ENCODE peak calls at places on chromosomes 12 and 14, in seven cellular contexts. O, M, U, F, G, D and K are unnamed samples.

GRCh38 chr14:52703225-52703624 is 3.8 kb upstream of the PSMC6 start:
- DNase-seq in O (no peak), M (no peak), U (peak; percentile 98), F (no peak), G (no peak), D (peak; percentile 98), K (peak; percentile 30)

GRCh38 chr12:124909831-124910560 is 4.5 kb downstream of the UBC start:
- DNase-seq in O (no peak), M (no peak), U (peak; percentile 37), F (no peak), G (no peak), D (peak; percentile 48), K (no peak)

GRCh38 chr12:116808113-116808786 is 70.1 kb downstream of the RNFT2 start:
- DNase-seq in O (no peak), M (no peak), U (no peak), F (no peak), G (no peak), D (no peak), K (no peak)

GRCh38 chr12:46224401-46224800 is 44.4 kb downstream of the SLC38A1 start:
- DNase-seq in O (no peak), M (no peak), U (peak; percentile 79), F (no peak), G (no peak), D (peak; percentile 39), K (no peak)

GRCh38 chr12:124379938-124380754 is 85.3 kb downstream of the RFLNA start:
- DNase-seq in O (no peak), M (peak; percentile 78), U (peak; percentile 90), F (peak; percentile 73), G (no peak), D (peak; percentile 89), K (no peak)

GRCh38 chr12:106170285-106170684 is 31.5 kb upstream of the NUAK1 start:
- DNase-seq in O (no peak), M (no peak), U (peak; percentile 71), F (no peak), G (no peak), D (peak; percentile 55), K (no peak)

GRCh38 chr14:77212933-77213656 is 31.5 kb downstream of the TMEM63C start:
- DNase-seq in O (peak; percentile 81), M (no peak), U (peak; percentile 25), F (peak; percentile 70), G (no peak), D (no peak), K (peak; percentile 43)

GRCh38 chr14:74462993-74463392 is 30.1 kb downstream of the NPC2 start:
- DNase-seq in O (no peak), M (no peak), U (no peak), F (no peak), G (no peak), D (no peak), K (no peak)

GRCh38 chr14:89845346-89845745 is 109.2 kb downstream of the EFCAB11 start:
- DNase-seq in O (peak; percentile 40), M (no peak), U (peak; percentile 85), F (no peak), G (no peak), D (peak; percentile 100), K (no peak)

GRCh38 chr14:84197704-84198103 is 1332.2 kb upstream of the FLRT2 start:
- DNase-seq in O (no peak), M (no peak), U (no peak), F (no peak), G (no peak), D (no peak), K (no peak)

GRCh38 chr14:100438678-100439592 is 115.8 kb downstream of the SLC25A47 start:
- DNase-seq in O (no peak), M (no peak), U (peak; percentile 50), F (no peak), G (no peak), D (peak; percentile 89), K (no peak)

GRCh38 chr14:99807413-99808132 is 14.4 kb downstream of the EML1 start:
- DNase-seq in O (peak; percentile 14), M (no peak), U (peak; percentile 74), F (no peak), G (no peak), D (no peak), K (no peak)

GRCh38 chr14:104322531-104323466 is 184.4 kb downstream of the KIF26A start:
- DNase-seq in O (no peak), M (no peak), U (no peak), F (no peak), G (no peak), D (no peak), K (no peak)

GRCh38 chr12:47935196-47935595 is 28.2 kb upstream of the TMEM106C start:
- DNase-seq in O (no peak), M (peak; percentile 54), U (peak; percentile 91), F (no peak), G (no peak), D (peak; percentile 82), K (no peak)
- H3K4me1 ChIP-seq in O (peaks cover 20% of the 10 kb centered on the region), M (no peaks in the 10 kb centered on the region), U (peaks cover 5% of the 10 kb centered on the region), F (peaks cover 5% of the 10 kb centered on the region), G (no peaks in the 10 kb centered on the region), D (peaks cover 8% of the 10 kb centered on the region), K (no peaks in the 10 kb centered on the region)

GRCh38 chr12:96295532-96296160 is 101.5 kb downstream of the ELK3 start:
- DNase-seq in O (no peak), M (no peak), U (no peak), F (no peak), G (no peak), D (no peak), K (no peak)
- H3K4me1 ChIP-seq in O (no peaks in the 10 kb centered on the region), M (no peaks in the 10 kb centered on the region), U (no peaks in the 10 kb centered on the region), F (no peaks in the 10 kb centered on the region), G (peaks cover 14% of the 10 kb centered on the region), D (peaks cover 2% of the 10 kb centered on the region), K (no peaks in the 10 kb centered on the region)

GRCh38 chr14:32470161-32470705 is 141.1 kb downstream of the AKAP6 start:
- DNase-seq in O (no peak), M (no peak), U (no peak), F (no peak), G (no peak), D (peak; percentile 54), K (no peak)

GRCh38 chr14:32471183-32471582 is 142.1 kb downstream of the AKAP6 start:
- DNase-seq in O (no peak), M (no peak), U (no peak), F (no peak), G (no peak), D (no peak), K (no peak)

GRCh38 chr14:32473476-32473875 is 144.4 kb downstream of the AKAP6 start:
- DNase-seq in O (peak; percentile 82), M (peak; percentile 66), U (peak; percentile 71), F (no peak), G (no peak), D (no peak), K (no peak)

GRCh38 chr14:32472081-32472480 is 143.0 kb downstream of the AKAP6 start:
- DNase-seq in O (no peak), M (no peak), U (no peak), F (no peak), G (no peak), D (no peak), K (no peak)

DNA sequence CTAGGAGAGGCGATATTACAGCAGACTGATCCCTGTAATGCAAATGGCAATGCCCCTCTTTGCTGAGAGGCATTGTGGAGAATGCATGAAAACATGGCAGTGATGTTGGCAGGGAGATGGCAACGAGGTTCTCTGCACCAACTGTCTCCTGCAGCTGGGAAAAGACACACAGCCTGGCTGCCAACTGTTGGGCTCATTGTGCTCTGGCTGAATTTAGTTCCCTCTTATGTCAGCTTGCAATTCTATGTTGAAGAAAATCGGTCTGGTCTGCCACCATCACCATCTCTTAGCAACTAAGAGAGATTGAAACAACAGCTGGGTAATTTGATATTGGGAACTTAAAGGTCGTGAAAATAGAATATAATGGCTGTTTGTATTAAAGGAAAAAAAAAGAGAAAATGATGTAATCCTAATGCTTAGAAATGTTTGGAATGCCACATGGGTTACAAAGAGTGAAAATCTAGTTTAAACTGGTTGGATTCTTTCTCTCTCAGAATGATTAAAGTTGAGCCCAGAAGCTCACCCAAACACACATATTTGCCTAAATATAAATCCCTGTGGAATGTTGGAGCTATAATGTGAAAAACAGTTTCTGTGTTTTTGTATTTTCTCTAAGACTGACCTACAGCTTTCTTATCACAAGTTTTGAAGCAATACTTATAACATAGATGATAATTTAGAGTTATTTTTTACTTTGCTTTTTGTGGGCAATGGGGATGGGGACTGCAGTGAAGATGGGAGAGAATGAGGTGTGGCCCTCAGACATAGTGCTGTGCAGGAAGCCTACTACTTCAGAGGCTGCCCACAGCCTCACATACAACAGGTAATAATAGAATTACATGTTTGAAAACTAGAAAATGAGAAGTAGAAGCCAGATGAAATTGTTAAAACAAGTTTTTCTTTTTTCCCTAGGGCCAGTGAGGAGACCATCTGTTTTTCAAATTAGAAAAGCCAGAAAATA is 143.7 kb downstream of the AKAP6 start:
- DNase-seq in O (no peak), M (no peak), U (peak; percentile 77), F (no peak), G (no peak), D (peak; percentile 81), K (peak; percentile 12)
- H3K4me1 ChIP-seq in O (peaks cover 47% of the 10 kb centered on the region), M (peaks cover 5% of the 10 kb centered on the region), U (no peaks in the 10 kb centered on the region), F (no peaks in the 10 kb centered on the region), G (no peaks in the 10 kb centered on the region), D (peaks cover 20% of the 10 kb centered on the region), K (peaks cover 11% of the 10 kb centered on the region)

GRCh38 chr12:31518680-31519227 is 72.2 kb downstream of the DENND5B start:
- DNase-seq in O (no peak), M (no peak), U (peak; percentile 99), F (no peak), G (no peak), D (peak; percentile 100), K (peak; percentile 76)

GRCh38 chr12:31519525-31519924 is 71.4 kb downstream of the DENND5B start:
- DNase-seq in O (no peak), M (no peak), U (no peak), F (no peak), G (no peak), D (no peak), K (no peak)

GRCh38 chr12:31516702-31517101 is 74.2 kb downstream of the DENND5B start:
- DNase-seq in O (no peak), M (no peak), U (no peak), F (no peak), G (no peak), D (no peak), K (no peak)

GRCh38 chr12:31514912-31515311 is 76.0 kb downstream of the DENND5B start:
- DNase-seq in O (no peak), M (no peak), U (no peak), F (no peak), G (no peak), D (no peak), K (no peak)

GRCh38 chr12:31517994-31518393 is 72.9 kb downstream of the DENND5B start:
- DNase-seq in O (no peak), M (no peak), U (no peak), F (no peak), G (no peak), D (peak; percentile 60), K (no peak)
- H3K4me1 ChIP-seq in O (peaks cover 14% of the 10 kb centered on the region), M (peaks cover 13% of the 10 kb centered on the region), U (peaks cover 45% of the 10 kb centered on the region), F (no peaks in the 10 kb centered on the region), G (no peaks in the 10 kb centered on the region), D (peaks cover 22% of the 10 kb centered on the region), K (peaks cover 10% of the 10 kb centered on the region)

GRCh38 chr14:51442513-51443175 is 202.6 kb downstream of the TMX1 start:
- DNase-seq in O (no peak), M (no peak), U (peak; percentile 97), F (no peak), G (no peak), D (peak; percentile 99), K (no peak)
- H3K4me1 ChIP-seq in O (no peaks in the 10 kb centered on the region), M (no peaks in the 10 kb centered on the region), U (no peaks in the 10 kb centered on the region), F (peaks cover 4% of the 10 kb centered on the region), G (no peaks in the 10 kb centered on the region), D (peaks cover 17% of the 10 kb centered on the region), K (no peaks in the 10 kb centered on the region)

GRCh38 chr12:110579889-110580253 is 3.2 kb downstream of the PPTC7 start:
- DNase-seq in O (no peak), M (no peak), U (no peak), F (no peak), G (no peak), D (no peak), K (no peak)
- H3K4me1 ChIP-seq in O (peaks cover 32% of the 10 kb centered on the region), M (peaks cover 29% of the 10 kb centered on the region), U (peaks cover 51% of the 10 kb centered on the region), F (peaks cover 36% of the 10 kb centered on the region), G (peaks cover 82% of the 10 kb centered on the region), D (peaks cover 11% of the 10 kb centered on the region), K (peaks cover 27% of the 10 kb centered on the region)